ENCODE peak calls at places on chromosomes 5 and 9, in four cellular contexts. W is CD8-positive, alpha-beta T cell; K is breast epithelium; X is lower leg skin. M is an unnamed sample.

GRCh38 chr5:78275998-78276543 is 18.4 kb downstream of the AP3B1 start:
- DNase-seq in K (no peak), X (no peak), W (no peak), M (no peak)

GRCh38 chr9:130932220-130933069 is 6.6 kb downstream of the FIBCD1 start:
- DNase-seq in X (no peak), K (no peak), W (no peak), M (no peak)

GRCh38 chr5:79173626-79174025 is 62.0 kb downstream of the BHMT start:
- DNase-seq in K (no peak), X (no peak), W (no peak), M (no peak)

GRCh38 chr5:67192719-67193464 is 3.7 kb downstream of the CD180 start:
- DNase-seq in X (no peak), K (no peak), W (no peak), M (no peak)

GRCh38 chr9:82109626-82110025 is 121.1 kb downstream of the SPATA31D1 start:
- DNase-seq in W (no peak), K (no peak), X (no peak), M (no peak)

GRCh38 chr5:5342784-5343183 is 79.7 kb upstream of the ICE1 start:
- DNase-seq in X (no peak), K (no peak), W (no peak), M (no peak)

GRCh38 chr9:35520404-35520790 is 30.5 kb downstream of the RUSC2 start:
- DNase-seq in K (no peak), X (no peak), W (no peak), M (no peak)

GRCh38 chr9:129968690-129969485 is 74.1 kb downstream of the FNBP1 start:
- DNase-seq in X (no peak), W (no peak), K (no peak), M (no peak)

GRCh38 chr9:135353935-135354334 is 125.6 kb upstream of the PPP1R26 start:
- DNase-seq in K (no peak), X (no peak), W (no peak), M (no peak)

GRCh38 chr5:69502375-69503143 is 10.0 kb downstream of the OCLN start:
- DNase-seq in X (no peak), K (no peak), W (no peak), M (no peak)

GRCh38 chr9:89886281-89886700 is 281.5 kb downstream of the GADD45G start:
- DNase-seq in W (no peak), X (peak; percentile 48), K (no peak), M (no peak)

GRCh38 chr9:95336281-95336680 is 18.8 kb upstream of the FANCC start:
- DNase-seq in X (no peak), K (no peak), W (no peak), M (no peak)

GRCh38 chr5:151665584-151665982 is 21.1 kb downstream of the SPARC start:
- DNase-seq in X (no peak), K (no peak), W (no peak), M (no peak)

GRCh38 chr5:123700624-123701023 is 188.6 kb downstream of the CSNK1G3 start:
- DNase-seq in K (peak; percentile 67), X (no peak), W (no peak), M (no peak)

GRCh38 chr5:164002653-164003052 is 497.2 kb downstream of the MAT2B start:
- DNase-seq in X (no peak), W (no peak), K (no peak), M (no peak)

GRCh38 chr5:87944553-87945320 is 323.9 kb downstream of the TMEM161B start:
- DNase-seq in W (no peak), K (no peak), X (no peak), M (no peak)

GRCh38 chr5:123549256-123549904 is 37.4 kb downstream of the CSNK1G3 start:
- DNase-seq in X (no peak), W (peak; percentile 68), K (no peak), M (no peak)

GRCh38 chr5:36373527-36374086 is 71.9 kb upstream of the RANBP3L start:
- DNase-seq in K (peak; percentile 56), X (peak; percentile 95), W (no peak), M (no peak)

GRCh38 chr5:43357797-43358196 is 44.6 kb upstream of the HMGCS1 start:
- DNase-seq in W (no peak), X (no peak), K (no peak), M (no peak)

GRCh38 chr5:73702534-73702933 is 76.5 kb downstream of the ARHGEF28 start:
- DNase-seq in K (no peak), X (no peak), W (no peak), M (no peak)

GRCh38 chr5:137036630-137037029 is 462.5 kb downstream of the SPOCK1 start:
- DNase-seq in X (no peak), K (no peak), W (no peak), M (no peak)

GRCh38 chr5:146447734-146448380 is 724 bp downstream of the TCERG1 start:
- DNase-seq in W (no peak), X (no peak), K (no peak), M (no peak)

GRCh38 chr9:127202461-127203139 is 62.0 kb upstream of the GARNL3 start:
- DNase-seq in W (no peak), X (no peak), K (no peak), M (no peak)

GRCh38 chr5:115813719-115814118 is 2.7 kb downstream of the CDO1 start:
- DNase-seq in W (no peak), K (no peak), X (no peak), M (no peak)

GRCh38 chr5:153135416-153135815 is 355.1 kb upstream of the GRIA1 start:
- DNase-seq in K (no peak), X (no peak), W (no peak), M (no peak)

GRCh38 chr9:126705767-126706697 is 92.3 kb downstream of the LMX1B start:
- DNase-seq in X (peak; percentile 92), W (peak; percentile 84), K (peak; percentile 36), M (peak; percentile 52)

GRCh38 chr9:88651682-88652633 is 117.0 kb downstream of the NXNL2 start:
- DNase-seq in X (peak; percentile 97), W (no peak), K (peak; percentile 68), M (no peak)

GRCh38 chr5:172002840-172003512 is 3.5 kb downstream of the FBXW11 start:
- DNase-seq in X (no peak), K (no peak), W (no peak), M (no peak)

GRCh38 chr5:139543423-139543991 is 17.6 kb upstream of the UBE2D2 start:
- DNase-seq in W (peak; percentile 76), K (no peak), X (peak; percentile 89), M (peak; percentile 46)

GRCh38 chr5:4142842-4143241 is 547.2 kb downstream of the IRX1 start:
- DNase-seq in W (no peak), K (no peak), X (no peak), M (no peak)

GRCh38 chr5:139389701-139390638 is at the start of gene MZB1:
- DNase-seq in K (no peak), X (no peak), W (peak; percentile 70), M (no peak)

GRCh38 chr5:135140805-135141204 is 106.8 kb upstream of the PITX1 start:
- DNase-seq in W (no peak), K (no peak), X (peak; percentile 82), M (no peak)

GRCh38 chr9:1273859-1274258 is 223.7 kb downstream of the DMRT2 start:
- DNase-seq in X (no peak), K (no peak), W (no peak), M (no peak)

GRCh38 chr9:113483676-113484257 is 20.2 kb downstream of the RGS3 start:
- DNase-seq in X (peak; percentile 61), W (no peak), K (no peak), M (no peak)

GRCh38 chr5:173307695-173308094 is 20.5 kb downstream of the STC2 start:
- DNase-seq in W (no peak), X (no peak), K (no peak), M (no peak)

GRCh38 chr5:171521219-171521633 is 101.8 kb downstream of the FGF18 start:
- DNase-seq in X (no peak), W (no peak), K (no peak), M (no peak)

GRCh38 chr9:131671150-131671549 is 68.7 kb downstream of the RAPGEF1 start:
- DNase-seq in X (no peak), K (no peak), W (no peak), M (no peak)

GRCh38 chr9:111601237-111602018 is 2.0 kb upstream of the PTGR1 start:
- DNase-seq in W (no peak), K (no peak), X (no peak), M (no peak)

DNA sequence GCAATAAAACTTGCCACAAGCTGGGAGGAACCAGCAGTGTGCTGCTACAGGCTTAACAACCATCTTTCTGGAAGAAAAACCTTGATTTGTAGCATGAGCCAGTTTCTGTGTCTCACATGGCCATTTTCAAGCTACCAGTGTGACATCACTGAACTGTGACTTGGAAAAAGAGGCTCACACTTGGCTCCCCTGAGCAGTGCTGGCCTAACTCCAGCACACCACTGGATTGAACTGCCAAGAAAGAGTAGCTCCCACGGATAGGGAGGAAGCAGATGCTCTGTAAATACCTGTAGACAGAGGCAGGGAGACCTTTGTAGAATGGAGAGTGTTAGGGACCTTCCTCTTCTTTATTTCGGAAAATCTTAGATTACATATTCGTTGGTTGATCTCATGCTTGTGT is 197.9 kb downstream of the SH3GL2 start:
- DNase-seq in W (no peak), X (no peak), K (peak; percentile 43), M (no peak)
- TF ChIP-seq CTCF in W (no peak), X (no peak), K (no peak), M (no peak)

DNA sequence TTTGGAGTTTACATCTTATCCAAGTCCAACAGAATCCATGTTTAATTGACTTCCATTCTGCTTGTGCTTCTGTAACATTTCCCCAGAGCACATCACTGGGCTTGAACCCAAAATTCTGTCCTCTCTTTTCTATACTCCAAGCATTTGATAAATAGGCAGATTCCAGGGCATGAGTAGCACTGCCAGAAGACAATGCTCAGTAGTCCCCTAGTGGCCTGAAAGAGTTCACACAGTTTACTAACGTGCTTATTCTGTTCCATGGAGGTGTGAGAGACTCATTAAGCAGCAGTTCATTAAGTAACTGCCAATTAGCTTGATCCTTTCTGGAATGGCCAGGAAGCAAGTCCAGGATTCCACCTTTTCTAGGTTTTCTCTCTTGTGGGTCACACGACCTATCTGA is 9.4 kb upstream of the GABRA6 start:
- DNase-seq in W (no peak), X (no peak), K (no peak), M (no peak)
- TF ChIP-seq CTCF in W (no peak), X (no peak), K (no peak), M (peak; percentile 59)

GRCh38 chr9:78005231-78006002 is 26.2 kb downstream of the GNAQ start:
- DNase-seq in W (no peak), X (no peak), K (no peak), M (no peak)

GRCh38 chr9:78003730-78004129 is 27.9 kb downstream of the GNAQ start:
- DNase-seq in W (no peak), K (no peak), X (no peak), M (no peak)

GRCh38 chr9:78001946-78002731 is 29.5 kb downstream of the GNAQ start:
- DNase-seq in W (no peak), K (no peak), X (no peak), M (no peak)

GRCh38 chr9:78006734-78007133 is 24.9 kb downstream of the GNAQ start:
- DNase-seq in K (no peak), X (no peak), W (no peak), M (no peak)

GRCh38 chr9:78004478-78005229 is 27.0 kb downstream of the GNAQ start:
- DNase-seq in X (no peak), W (no peak), K (no peak), M (no peak)
- TF ChIP-seq CTCF in X (no peak), W (no peak), K (no peak), M (peak; percentile 37)

GRCh38 chr9:5976668-5977397 is 38.6 kb downstream of the RANBP6 start:
- DNase-seq in X (no peak), W (no peak), K (no peak), M (no peak)
- TF ChIP-seq CTCF in X (no peak), W (no peak), K (no peak), M (no peak)

GRCh38 chr9:34454571-34455065 is 3.8 kb downstream of the FAM219A start:
- DNase-seq in K (no peak), W (no peak), X (peak; percentile 85), M (no peak)
- TF ChIP-seq CTCF in K (no peak), W (no peak), X (no peak), M (no peak)

M was measured in mesothelial cell of epicardium.